ENCODE peak calls at places on chromosome 20, in five cellular contexts. X is progenitor cell of endocrine pancreas; M is kidney glomerular epithelial cell; Q is activated CD4-positive, alpha-beta memory T cell treated with anti-CD3 and anti-CD28 coated beads for 36 hours; J is NCI-H2081. U is an unnamed sample.

GRCh38 chr20:48785801-48786200 is 42.0 kb downstream of the PREX1 start:
- DNase-seq in M (no peak), X (no peak), Q (no peak), J (no peak), U (no peak)

GRCh38 chr20:25058051-25058796 is at the start of gene ACSS1:
- DNase-seq in M (peak; percentile 21), J (no peak), Q (peak; percentile 80), X (no peak), U (no peak)

GRCh38 chr20:54849741-54850140 is 374.3 kb downstream of the DOK5 start:
- DNase-seq in Q (no peak), J (no peak), X (no peak), M (no peak), U (no peak)

GRCh38 chr20:49928411-49929141 is 7.6 kb upstream of the RNF114 start:
- DNase-seq in J (peak; percentile 82), M (peak; percentile 52), X (peak; percentile 69), Q (peak; percentile 86), U (peak; percentile 73)

GRCh38 chr20:35093245-35093884 is 758 bp upstream of the TRPC4AP start:
- DNase-seq in Q (peak; percentile 70), J (no peak), X (no peak), M (peak; percentile 65), U (no peak)

GRCh38 chr20:62702886-62703852 is 5.5 kb upstream of the NTSR1 start:
- DNase-seq in X (no peak), J (peak; percentile 38), Q (peak; percentile 58), M (peak; percentile 16), U (no peak)

GRCh38 chr20:3732327-3733118 is at the start of gene HSPA12B:
- DNase-seq in M (no peak), Q (no peak), J (no peak), X (no peak), U (no peak)

GRCh38 chr20:63574829-63575720 is 1.0 kb upstream of the HELZ2 start:
- DNase-seq in M (no peak), X (no peak), Q (no peak), J (no peak), U (no peak)

GRCh38 chr20:11912664-11913415 is 4.9 kb upstream of the BTBD3 start:
- DNase-seq in Q (no peak), X (no peak), J (no peak), M (no peak), U (no peak)

GRCh38 chr20:4925842-4926530 is 75.3 kb downstream of the SLC23A2 start:
- DNase-seq in Q (no peak), X (no peak), J (no peak), M (peak; percentile 27), U (no peak)

GRCh38 chr20:62060631-62061541 is 4.8 kb downstream of the TAF4 start:
- DNase-seq in M (no peak), X (no peak), Q (no peak), J (no peak), U (no peak)

U was measured in neuronal stem cell.